ENCODE peak calls at places on chromosomes 5 and 9, in five cellular contexts. J, R, Q, E and O are unnamed samples.

GRCh38 chr5:68273717-68274409 is 58.3 kb downstream of the PIK3R1 start:
- DNase-seq in J (no peak), R (no peak), Q (no peak), E (no peak), O (no peak)

GRCh38 chr9:122816163-122816867 is 12.1 kb downstream of the PDCL start:
- DNase-seq in J (peak; percentile 60), R (no peak), Q (no peak), E (no peak), O (no peak)

GRCh38 chr5:133309981-133310630 is 258.3 kb downstream of the HSPA4 start:
- DNase-seq in J (no peak), R (no peak), Q (no peak), E (no peak), O (no peak)

GRCh38 chr9:6680797-6681146 is 35.2 kb upstream of the GLDC start:
- DNase-seq in J (peak; percentile 84), R (peak; percentile 35), Q (peak; percentile 77), E (peak; percentile 71), O (no peak)

GRCh38 chr9:128724744-128725211 is 851 bp upstream of the ZDHHC12 start:
- DNase-seq in J (peak; percentile 73), R (peak; percentile 67), Q (peak; percentile 71), E (peak; percentile 97), O (peak; percentile 75)

GRCh38 chr9:93193373-93193725 is 9.4 kb downstream of the WNK2 start:
- DNase-seq in J (peak; percentile 44), R (no peak), Q (peak; percentile 65), E (no peak), O (no peak)

GRCh38 chr5:76867027-76867426 is 17.2 kb downstream of the S100Z start:
- DNase-seq in J (no peak), R (no peak), Q (no peak), E (no peak), O (no peak)

GRCh38 chr9:31597977-31598376 is 786.5 kb upstream of the ACO1 start:
- DNase-seq in J (no peak), R (no peak), Q (peak; percentile 7), E (no peak), O (no peak)

GRCh38 chr5:141821430-141821925 is 56.7 kb downstream of the PCDH1 start:
- DNase-seq in J (no peak), R (peak; percentile 97), Q (peak; percentile 72), E (peak; percentile 92), O (peak; percentile 88)

GRCh38 chr5:87102841-87103240 is 164.8 kb upstream of the RASA1 start:
- DNase-seq in J (no peak), R (no peak), Q (no peak), E (no peak), O (no peak)

GRCh38 chr5:180318456-180319089 is 26.7 kb upstream of the MAPK9 start:
- DNase-seq in J (no peak), R (no peak), Q (no peak), E (no peak), O (no peak)

GRCh38 chr5:180316586-180316985 is 24.7 kb upstream of the MAPK9 start:
- DNase-seq in J (no peak), R (no peak), Q (no peak), E (no peak), O (no peak)

GRCh38 chr5:180314106-180314505 is 22.2 kb upstream of the MAPK9 start:
- DNase-seq in J (no peak), R (no peak), Q (no peak), E (peak; percentile 82), O (no peak)

GRCh38 chr5:180315762-180316212 is 23.9 kb upstream of the MAPK9 start:
- DNase-seq in J (peak; percentile 81), R (peak; percentile 42), Q (peak; percentile 58), E (peak; percentile 73), O (peak; percentile 78)

DNA sequence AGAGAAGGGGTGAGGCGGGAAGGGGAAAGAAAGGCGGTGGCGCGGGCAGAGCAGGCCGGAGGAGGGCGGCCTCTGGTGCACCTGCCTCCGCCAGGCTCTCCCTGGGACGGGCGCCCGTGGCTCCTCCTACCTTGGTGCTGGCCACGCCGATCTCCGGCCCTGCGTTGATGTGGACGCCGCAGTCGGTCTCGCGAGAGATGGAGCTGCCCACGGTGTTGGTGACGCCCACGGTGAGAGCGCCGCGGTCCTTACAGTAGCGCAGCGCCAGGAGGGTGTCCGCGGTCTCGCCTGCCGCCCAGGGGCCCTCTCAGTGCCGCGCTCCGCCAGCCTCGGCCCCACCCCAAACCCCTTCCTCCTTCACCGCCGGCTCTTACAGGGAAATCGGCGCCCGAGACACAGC is 21.8 kb upstream of the MAPK9 start:
- DNase-seq in J (peak; percentile 88), R (no peak), Q (no peak), E (peak; percentile 71), O (peak; percentile 74)
- H3K4me3 ChIP-seq in J (peak overlapping the region; percentile 35), R (no peak overlapping the region), Q (no peak overlapping the region), E (peak overlapping the region; percentile 37), O (no peak overlapping the region)

DNA sequence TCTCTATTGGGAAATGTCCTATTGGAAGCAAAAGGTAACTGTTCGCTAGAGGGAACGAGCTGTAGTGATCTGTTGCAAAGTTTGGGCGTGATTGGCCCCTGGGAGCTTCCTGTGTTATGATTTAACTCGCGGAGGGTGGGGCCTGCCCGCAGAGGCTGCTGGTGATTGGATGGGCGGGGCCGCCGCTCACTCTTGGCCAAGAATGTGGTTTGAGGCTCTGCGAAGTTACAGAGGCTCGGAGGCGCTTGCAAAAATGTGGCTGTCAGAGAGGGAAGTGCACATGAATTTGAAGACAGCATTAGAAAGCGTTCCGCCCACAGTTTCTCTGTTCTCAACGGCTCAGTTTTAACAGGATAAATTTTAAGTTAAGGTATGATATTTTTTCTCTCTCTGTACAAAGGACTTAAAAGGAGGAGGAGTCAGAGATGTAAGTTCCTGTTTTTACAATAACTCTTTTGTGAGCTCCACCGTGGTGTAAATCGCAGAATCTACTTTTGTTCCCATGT is 46.9 kb downstream of the CNTRL start:
- DNase-seq in J (peak; percentile 99), R (peak; percentile 95), Q (peak; percentile 97), E (peak; percentile 98), O (peak; percentile 98)
- TF ChIP-seq CTCF in J (peak; percentile 50), R (peak; percentile 32), Q (peak; percentile 7), E (no peak), O (peak; percentile 10)

DNA sequence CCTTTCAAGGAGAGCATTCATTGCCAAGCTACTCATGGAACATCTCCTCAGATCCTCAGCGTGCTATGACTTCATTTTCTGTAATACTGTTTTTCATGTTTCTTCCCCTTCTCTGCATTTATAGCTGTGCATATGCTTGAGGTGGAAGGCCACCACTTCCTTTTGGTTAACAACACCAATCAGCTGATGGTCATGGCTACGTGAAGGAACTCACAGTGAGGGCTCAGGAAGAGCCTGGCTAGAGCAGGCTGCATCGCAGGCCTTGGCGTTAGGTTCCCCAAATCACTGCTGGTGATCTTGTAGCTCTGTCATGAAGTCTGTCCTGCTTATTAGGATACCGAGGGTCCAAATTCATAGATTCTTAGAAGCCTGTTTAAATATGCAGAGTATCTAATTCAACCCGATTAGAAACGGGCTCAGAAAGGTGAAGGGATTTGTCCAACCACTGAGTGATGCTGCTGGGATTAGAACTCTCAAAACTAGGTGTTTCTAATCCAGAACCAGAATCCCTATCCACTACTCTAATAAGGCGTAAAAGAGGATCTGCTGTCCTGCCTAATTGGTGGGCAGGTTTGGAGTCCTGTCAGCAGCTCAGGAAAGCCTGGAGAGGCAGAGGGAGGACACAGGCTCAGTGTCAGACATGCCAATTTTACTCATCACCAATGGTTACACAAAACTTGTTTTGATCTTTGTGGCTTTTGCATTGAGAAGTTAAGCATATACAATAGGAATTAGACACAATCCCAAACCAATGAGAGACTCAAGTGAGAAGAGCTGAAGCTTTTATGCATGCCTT is 7.5 kb downstream of the SYK start:
- DNase-seq in J (peak; percentile 52), R (no peak), Q (no peak), E (no peak), O (no peak)
- H3K4me3 ChIP-seq in J (no peak overlapping the region), R (no peak overlapping the region), Q (no peak overlapping the region), E (no peak overlapping the region), O (no peak overlapping the region)

DNA sequence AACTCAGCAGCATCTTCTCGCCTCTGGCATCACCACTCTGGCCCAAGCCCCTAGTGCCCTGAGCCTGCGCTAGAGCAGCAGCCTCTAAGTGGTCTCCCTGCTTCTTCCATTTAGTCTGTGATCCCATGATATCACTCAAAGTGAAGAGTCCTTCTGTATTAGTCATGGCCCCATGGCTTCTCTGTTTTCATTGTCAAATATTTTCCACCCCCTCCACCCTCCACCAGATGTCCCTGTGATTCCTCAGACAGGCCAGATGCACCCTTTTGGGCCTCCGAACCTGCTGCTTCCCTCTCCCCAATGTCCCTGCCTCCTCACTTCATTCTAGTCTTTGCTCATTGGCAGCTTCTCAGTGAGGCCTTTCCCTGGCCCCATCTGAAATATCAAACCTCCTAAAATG is 299.2 kb downstream of the SPOCK1 start:
- DNase-seq in J (no peak), R (peak; percentile 78), Q (no peak), E (peak; percentile 21), O (peak; percentile 56)
- TF ChIP-seq CTCF in J (no peak), R (peak; percentile 40), Q (no peak), E (no peak), O (peak; percentile 27)

DNA sequence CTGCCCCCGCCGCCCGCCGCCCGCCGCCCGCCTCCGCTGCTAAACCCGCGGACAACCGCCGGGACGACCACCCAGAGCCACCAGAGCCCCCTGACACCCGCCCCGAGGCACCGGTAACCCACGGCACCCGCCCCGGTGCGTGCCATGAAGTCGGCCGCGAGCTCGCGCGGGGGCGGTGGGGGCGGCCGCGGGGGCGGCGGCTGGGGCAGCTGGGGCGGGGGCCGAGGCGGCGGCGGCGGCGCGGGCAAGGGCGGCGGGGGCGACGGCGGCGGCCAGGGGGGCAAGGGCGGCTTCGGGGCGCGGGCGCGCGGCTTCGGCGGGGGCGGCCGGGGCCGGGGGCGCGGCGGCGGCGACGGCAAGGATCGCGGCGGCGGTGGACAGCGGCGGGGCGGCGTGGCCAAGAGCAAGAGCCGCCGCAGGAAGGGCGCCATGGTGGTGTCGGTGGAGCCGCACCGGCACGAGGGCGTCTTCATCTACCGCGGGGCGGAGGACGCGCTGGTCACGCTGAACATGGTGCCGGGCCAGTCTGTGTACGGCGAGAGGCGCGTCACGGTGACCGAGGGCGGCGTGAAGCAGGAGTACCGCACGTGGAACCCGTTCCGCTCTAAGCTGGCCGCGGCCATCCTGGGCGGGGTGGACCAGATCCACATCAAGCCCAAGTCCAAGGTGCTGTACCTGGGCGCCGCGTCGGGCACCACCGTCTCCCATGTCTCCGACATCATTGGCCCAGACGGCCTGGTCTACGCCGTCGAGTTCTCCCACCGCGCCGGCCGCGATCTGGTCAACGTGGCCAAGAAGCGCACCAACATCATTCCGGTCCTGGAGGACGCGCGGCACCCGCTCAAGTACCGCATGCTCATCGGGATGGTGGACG is 493 bp downstream of the FBLL1 start:
- DNase-seq in J (no peak), R (no peak), Q (peak; percentile 18), E (peak; percentile 59), O (no peak)
- H3K4me3 ChIP-seq in J (peak overlapping the region; percentile 41), R (peak overlapping the region; percentile 42), Q (peak overlapping the region; percentile 39), E (peak overlapping the region; percentile 56), O (no peak overlapping the region)

GRCh38 chr5:31291323-31291854 is 97.9 kb downstream of the CDH6 start:
- DNase-seq in J (no peak), R (no peak), Q (no peak), E (peak; percentile 71), O (peak; percentile 29)
- TF ChIP-seq CTCF in J (no peak), R (peak; percentile 27), Q (no peak), E (peak; percentile 62), O (no peak)